ENCODE peak calls at places on chromosome 3, in ten cellular contexts. I, Y, L, P, T, W, X, D, F and J are unnamed samples.

GRCh38 chr3:141399979-141400971 is 32.0 kb downstream of the ZBTB38 start:
- DNase-seq in I (peak; percentile 91), Y (no peak), L (no peak), P (no peak), T (peak; percentile 74), W (no peak), X (no peak), D (no peak), F (no peak), J (no peak)

GRCh38 chr3:71416868-71417267 is 166.7 kb downstream of the FOXP1 start:
- DNase-seq in I (no peak), Y (no peak), L (no peak), P (no peak), T (no peak), W (no peak), X (no peak), D (no peak), F (no peak), J (no peak)

GRCh38 chr3:127744875-127745274 is 72.1 kb downstream of the ABTB1 start:
- DNase-seq in I (no peak), Y (no peak), L (no peak), P (no peak), T (no peak), W (no peak), X (no peak), D (no peak), F (no peak), J (no peak)

GRCh38 chr3:152398495-152398894 is 129.8 kb downstream of the MBNL1 start:
- DNase-seq in I (no peak), Y (peak; percentile 40), L (no peak), P (no peak), T (no peak), W (peak; percentile 26), X (no peak), D (no peak), F (no peak), J (no peak)

GRCh38 chr3:23743141-23743784 is 62.5 kb upstream of the UBE2E1 start:
- DNase-seq in I (no peak), Y (no peak), L (no peak), P (no peak), T (no peak), W (no peak), X (no peak), D (no peak), F (no peak), J (no peak)

GRCh38 chr3:100159564-100160153 is 45.4 kb upstream of the FILIP1L start:
- DNase-seq in I (peak; percentile 43), Y (peak; percentile 10), L (no peak), P (peak; percentile 46), T (no peak), W (peak; percentile 68), X (no peak), D (no peak), F (peak; percentile 66), J (peak; percentile 20)

GRCh38 chr3:4271834-4272233 is 31.3 kb upstream of the SETMAR start:
- DNase-seq in I (peak; percentile 52), Y (peak; percentile 56), L (no peak), P (no peak), T (peak; percentile 69), W (peak; percentile 17), X (no peak), D (no peak), F (peak; percentile 48), J (peak; percentile 44)

GRCh38 chr3:129554356-129555120 is 11.6 kb downstream of the H1-8 start:
- DNase-seq in I (no peak), Y (no peak), L (no peak), P (no peak), T (no peak), W (no peak), X (peak; percentile 48), D (no peak), F (no peak), J (no peak)

GRCh38 chr3:39882111-39882510 is 72.7 kb downstream of the MYRIP start:
- DNase-seq in I (no peak), Y (no peak), L (no peak), P (no peak), T (no peak), W (no peak), X (no peak), D (no peak), F (no peak), J (no peak)

GRCh38 chr3:126522363-126522788 is 1.6 kb upstream of the CHST13 start:
- DNase-seq in I (no peak), Y (peak; percentile 73), L (peak; percentile 40), P (no peak), T (peak; percentile 78), W (peak; percentile 58), X (peak; percentile 71), D (no peak), F (peak; percentile 47), J (peak; percentile 50)

GRCh38 chr3:152084441-152084840 is 184.3 kb upstream of the MBNL1 start:
- DNase-seq in I (no peak), Y (no peak), L (no peak), P (no peak), T (no peak), W (no peak), X (no peak), D (no peak), F (no peak), J (no peak)

DNA sequence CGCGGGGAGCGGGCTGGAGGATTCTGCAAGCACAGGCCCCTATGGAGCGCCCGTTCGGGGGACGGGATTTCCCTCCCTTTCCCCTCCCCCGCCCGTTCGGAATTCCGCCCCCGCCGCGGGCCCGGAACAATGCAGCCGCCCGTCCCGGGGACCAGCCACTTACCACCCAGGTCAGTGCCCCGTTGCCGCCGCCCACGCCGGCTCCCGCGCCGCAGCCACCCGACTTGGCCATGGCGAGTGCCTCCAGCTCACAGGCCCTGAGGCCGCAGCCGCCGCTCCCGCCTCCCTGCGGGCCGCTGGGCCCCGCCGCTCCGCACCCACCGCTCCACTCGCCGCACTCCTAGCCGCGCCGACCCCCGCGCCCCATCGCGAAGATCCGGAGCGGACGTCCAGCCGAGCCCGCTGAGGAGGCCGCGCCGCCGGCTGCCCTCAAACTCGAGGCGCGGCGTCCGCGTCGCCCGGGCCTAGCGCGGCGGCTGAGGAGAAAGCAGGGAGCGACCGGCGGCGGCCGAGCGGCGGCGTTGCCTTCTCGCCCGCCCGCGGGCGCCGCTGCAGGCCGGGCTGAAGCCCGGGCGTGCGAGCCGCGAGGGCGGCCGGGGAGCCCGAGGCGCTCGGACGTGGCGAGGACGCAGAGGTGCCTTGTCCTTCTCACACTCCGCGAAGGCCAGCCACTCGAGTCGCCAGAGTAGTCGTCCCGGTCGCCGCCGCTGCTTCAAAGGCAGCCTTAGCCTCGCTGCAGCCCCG is 469 bp downstream of the TOP2B start:
- DNase-seq in I (no peak), Y (peak; percentile 67), L (peak; percentile 73), P (no peak), T (peak; percentile 82), W (peak; percentile 59), X (peak; percentile 82), D (peak; percentile 38), F (peak; percentile 46), J (peak; percentile 59)
- TF ChIP-seq CTCF in I (no peak), Y (no peak), L (no peak), P (no peak), T (no peak), W (no peak), X (no peak), D (no peak), F (no peak), J (no peak)

DNA sequence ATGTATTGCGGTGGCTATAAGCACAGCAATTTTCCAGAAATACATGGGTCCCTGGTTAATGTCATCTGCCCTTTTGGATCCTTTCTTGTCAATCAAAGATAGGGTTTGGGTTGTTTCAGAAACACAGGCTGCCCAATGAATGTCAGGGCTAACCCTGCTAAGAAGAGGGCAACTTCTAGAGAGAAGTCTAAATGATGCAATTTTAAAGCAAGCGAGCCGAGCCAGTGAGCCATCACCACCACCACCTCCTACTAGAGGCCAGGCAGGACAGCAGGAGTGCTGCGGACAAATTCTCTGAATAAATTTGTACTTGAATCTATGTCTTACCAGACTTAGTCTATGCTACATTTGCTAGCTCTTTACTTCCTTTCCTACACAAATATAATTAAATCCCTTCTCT is 248.4 kb downstream of the CTNNB1 start:
- DNase-seq in I (no peak), Y (no peak), L (no peak), P (no peak), T (no peak), W (no peak), X (no peak), D (no peak), F (no peak), J (no peak)
- H3K4me3 ChIP-seq in I (no peak overlapping the region), Y (no peak overlapping the region), L (no peak overlapping the region), P (no peak overlapping the region), T (no peak overlapping the region), W (no peak overlapping the region), X (no peak overlapping the region), D (no peak overlapping the region), F (no peak overlapping the region), J (no peak overlapping the region)

DNA sequence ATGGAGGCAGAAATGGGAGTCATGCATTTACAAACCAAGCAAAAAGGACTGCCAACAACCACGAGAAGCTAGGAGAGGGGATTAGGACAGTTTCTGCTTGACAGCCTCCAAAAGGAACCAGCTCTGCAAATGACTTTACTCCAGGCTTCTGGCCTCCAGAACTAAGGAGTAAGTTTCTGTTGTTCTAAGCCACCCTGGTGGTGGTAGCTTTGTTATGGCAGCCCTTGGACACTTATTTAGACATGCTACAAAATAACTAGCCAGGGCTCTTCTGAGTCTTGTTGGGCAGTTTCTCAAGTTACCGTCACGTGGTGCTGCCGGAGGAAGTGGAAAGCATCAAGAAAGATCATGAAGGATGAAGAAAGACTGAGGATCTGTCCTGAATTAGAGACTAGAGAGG is 386.5 kb downstream of the LRTM1 start:
- DNase-seq in I (no peak), Y (no peak), L (no peak), P (no peak), T (no peak), W (no peak), X (no peak), D (no peak), F (no peak), J (no peak)
- TF ChIP-seq CTCF in I (no peak), Y (no peak), L (no peak), P (no peak), T (no peak), W (no peak), X (no peak), D (no peak), F (no peak), J (no peak)

GRCh38 chr3:16884084-16884747 is 539 bp upstream of the PLCL2 start:
- DNase-seq in I (no peak), Y (peak; percentile 53), L (peak; percentile 75), P (no peak), T (peak; percentile 84), W (peak; percentile 65), X (peak; percentile 91), D (peak; percentile 66), F (peak; percentile 59), J (no peak)

GRCh38 chr3:16883057-16883725 is 1.6 kb upstream of the PLCL2 start:
- DNase-seq in I (no peak), Y (no peak), L (no peak), P (no peak), T (peak; percentile 50), W (no peak), X (no peak), D (no peak), F (peak; percentile 93), J (no peak)

GRCh38 chr3:16881896-16882645 is 2.7 kb upstream of the PLCL2 start:
- DNase-seq in I (no peak), Y (no peak), L (peak; percentile 61), P (no peak), T (no peak), W (no peak), X (peak; percentile 55), D (no peak), F (no peak), J (no peak)

GRCh38 chr3:16884748-16885587 is at the start of gene PLCL2:
- DNase-seq in I (no peak), Y (peak; percentile 40), L (peak; percentile 54), P (no peak), T (peak; percentile 62), W (peak; percentile 58), X (peak; percentile 72), D (no peak), F (peak; percentile 42), J (peak; percentile 21)

GRCh38 chr3:16883726-16884083 is 1.1 kb upstream of the PLCL2 start:
- DNase-seq in I (no peak), Y (no peak), L (no peak), P (no peak), T (no peak), W (no peak), X (no peak), D (no peak), F (peak; percentile 34), J (no peak)
- H3K4me3 ChIP-seq in I (no peak overlapping the region), Y (peak overlapping the region; percentile 53), L (peak overlapping the region; percentile 92), P (no peak overlapping the region), T (peak overlapping the region; percentile 91), W (peak overlapping the region; percentile 54), X (peak overlapping the region; percentile 97), D (peak overlapping the region; percentile 87), F (peak overlapping the region; percentile 54), J (no peak overlapping the region)